ENCODE peak calls at places on chromosome 13, in seven cellular contexts. F is IMR-90, X is H9, D is mesenchymal stem cell, C is neuronal stem cell, O is H1, U is trophoblast cell. W is an unnamed sample.

GRCh38 chr13:94178625-94179244 is 300.7 kb downstream of the DCT start:
- DNase-seq in F (peak), X (no peak), D (peak), C (no peak), O (no peak), U (no peak), W (no peak)

GRCh38 chr13:113001251-113002140 is 32.5 kb downstream of the MCF2L start:
- DNase-seq in F (peak), X (peak), D (peak), C (peak), O (no peak), U (peak), W (peak)

GRCh38 chr13:48210178-48210577 is 22.8 kb upstream of the ITM2B start:
- DNase-seq in F (peak), X (no peak), D (peak), C (no peak), O (no peak), U (peak), W (no peak)

GRCh38 chr13:26749285-26749684 is 11.3 kb downstream of the GPR12 start:
- DNase-seq in F (no peak), X (peak), D (no peak), C (no peak), O (no peak), U (no peak), W (peak)

GRCh38 chr13:103102482-103102881 is 36.3 kb upstream of the SLC10A2 start:
- DNase-seq in F (no peak), X (no peak), D (no peak), C (no peak), O (no peak), U (no peak), W (peak)

GRCh38 chr13:33017410-33017929 is 1.2 kb downstream of the KL start:
- DNase-seq in F (peak), X (peak), D (peak), C (no peak), O (no peak), U (no peak), W (peak)

GRCh38 chr13:71864981-71865857 is 1.8 kb downstream of the DACH1 start:
- DNase-seq in F (no peak), X (peak), D (peak), C (no peak), O (peak), U (no peak), W (peak)

GRCh38 chr13:41159174-41159573 is 26.6 kb upstream of the KBTBD6 start:
- DNase-seq in F (no peak), X (no peak), D (no peak), C (no peak), O (no peak), U (no peak), W (no peak)

GRCh38 chr13:27783111-27783510 is 9.2 kb upstream of the GSX1 start:
- DNase-seq in F (peak), X (peak), D (peak), C (no peak), O (no peak), U (no peak), W (peak)

GRCh38 chr13:67107973-67108372 is 122.2 kb downstream of the PCDH9 start:
- DNase-seq in F (no peak), X (no peak), D (no peak), C (no peak), O (no peak), U (no peak), W (no peak)

GRCh38 chr13:25372275-25373081 is 704 bp downstream of the ATP8A2 start:
- DNase-seq in F (no peak), X (peak), D (no peak), C (peak), O (peak), U (no peak), W (no peak)

GRCh38 chr13:51679616-51680015 is 95.4 kb downstream of the WDFY2 start:
- DNase-seq in F (no peak), X (no peak), D (peak), C (no peak), O (no peak), U (no peak), W (no peak)

GRCh38 chr13:51804295-51805172 is 571 bp upstream of the DHRS12 start:
- DNase-seq in F (no peak), X (no peak), D (no peak), C (no peak), O (no peak), U (no peak), W (no peak)

GRCh38 chr13:112510002-112510780 is 77.8 kb downstream of the TUBGCP3 start:
- DNase-seq in F (peak), X (peak), D (peak), C (peak), O (peak), U (peak), W (peak)

GRCh38 chr13:98544105-98544710 is 32.7 kb downstream of the STK24 start:
- DNase-seq in F (no peak), X (no peak), D (no peak), C (no peak), O (no peak), U (no peak), W (no peak)

GRCh38 chr13:93180376-93180966 is 46.1 kb upstream of the GPC6 start:
- DNase-seq in F (peak), X (no peak), D (peak), C (no peak), O (no peak), U (no peak), W (no peak)

GRCh38 chr13:106573855-106574254 is 5.9 kb upstream of the ARGLU1 start:
- DNase-seq in F (peak), X (no peak), D (no peak), C (no peak), O (no peak), U (no peak), W (no peak)

GRCh38 chr13:35855531-35856019 is 275.6 kb downstream of the DCLK1 start:
- DNase-seq in F (no peak), X (peak), D (no peak), C (peak), O (peak), U (peak), W (peak)

DNA sequence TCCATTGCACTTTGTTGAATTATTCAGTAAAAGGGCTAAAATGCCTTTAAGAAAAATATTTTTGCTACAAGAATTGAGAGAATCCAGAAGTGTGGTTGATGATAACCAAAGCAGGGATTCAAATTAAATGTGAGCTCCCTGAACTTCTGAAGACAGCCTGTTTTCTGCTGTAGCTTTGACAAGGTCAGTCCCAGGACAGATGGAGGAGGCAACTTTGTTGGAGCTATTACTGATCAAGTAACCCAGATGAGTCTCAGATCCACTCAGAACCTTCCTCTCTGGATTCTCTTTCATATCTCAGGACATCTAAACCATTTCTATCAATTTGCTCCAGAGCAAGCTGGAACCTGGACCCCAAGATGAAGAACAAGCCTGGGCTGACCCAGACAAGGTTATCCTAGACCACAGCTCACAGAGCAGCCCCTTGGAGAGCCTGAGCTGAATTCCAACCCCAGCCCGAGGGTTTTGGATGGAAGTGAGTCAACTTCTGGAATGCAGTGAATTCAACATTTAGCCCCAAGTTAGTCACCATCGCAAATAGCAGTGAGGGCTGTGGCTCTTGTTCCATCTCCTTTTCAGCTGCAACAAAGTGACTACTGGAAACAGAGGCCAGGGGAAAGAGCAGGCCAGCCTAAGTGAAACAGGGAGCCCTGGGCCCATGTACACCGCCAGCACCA is 137.8 kb upstream of the TSC22D1 start:
- DNase-seq in F (peak), X (peak), D (peak), C (no peak), O (no peak), U (peak), W (peak)
- H3K27ac ChIP-seq in F (peak), X (no peak), D (peak), C (no peak), O (no peak), U (peak), W (peak)

GRCh38 chr13:73174521-73175010 is 115.8 kb downstream of the KLF5 start:
- DNase-seq in F (no peak), X (no peak), D (no peak), C (no peak), O (no peak), U (peak), W (peak)
- H2AK5ac ChIP-seq in F (no peak), X (no peak), D (no peak), C (no peak), O (no peak), U (no peak), W (no peak)

DNA sequence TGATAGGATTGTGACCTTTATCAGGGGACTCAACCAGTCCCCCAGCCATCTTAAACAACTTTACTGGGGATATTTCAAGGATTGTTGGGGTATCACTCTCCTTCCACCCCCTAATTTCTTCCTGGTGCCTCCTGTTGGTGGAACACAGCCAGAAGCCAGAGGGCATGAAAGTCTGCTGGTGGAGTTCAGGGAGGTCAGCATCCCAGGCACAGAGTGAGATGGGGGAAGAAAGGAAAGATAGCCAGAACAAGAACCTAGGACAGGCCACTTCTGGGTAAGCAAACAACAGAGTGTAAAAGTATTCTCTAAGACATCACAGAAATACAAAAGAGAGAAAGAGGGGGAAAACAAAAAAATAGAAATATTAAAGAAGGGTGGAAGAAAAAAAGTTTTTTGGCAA is 101.8 kb downstream of the SPRY2 start:
- DNase-seq in F (no peak), X (no peak), D (no peak), C (no peak), O (no peak), U (no peak), W (no peak)
- H3K27ac ChIP-seq in F (no peak), X (no peak), D (no peak), C (no peak), O (no peak), U (peak), W (no peak)

GRCh38 chr13:110213461-110214074 is 93.4 kb downstream of the COL4A1 start:
- DNase-seq in F (no peak), X (no peak), D (no peak), C (no peak), O (no peak), U (no peak), W (peak)
- H2AK5ac ChIP-seq in F (peak), X (no peak), D (no peak), C (no peak), O (peak), U (no peak), W (no peak)

DNA sequence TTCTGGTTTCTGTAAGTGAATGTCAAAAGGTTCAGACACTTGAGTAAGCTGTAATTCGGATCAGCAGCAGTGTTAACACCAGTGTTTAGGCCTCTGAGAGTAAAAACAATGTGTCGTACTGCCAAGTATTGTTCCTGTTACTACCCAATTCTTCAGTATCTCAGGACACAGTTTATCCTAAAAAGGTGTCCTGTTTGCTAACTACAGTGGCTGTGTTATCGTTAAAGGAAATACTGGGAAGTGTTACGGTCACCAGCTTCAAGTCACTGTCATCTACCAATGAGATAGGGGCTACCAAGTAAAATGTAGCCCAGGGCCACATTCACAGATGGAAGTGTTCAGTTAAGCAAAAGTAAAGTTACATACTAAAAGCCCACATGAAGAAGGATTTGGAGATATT is 2.3 kb upstream of the UPF3A start:
- DNase-seq in F (no peak), X (no peak), D (no peak), C (no peak), O (no peak), U (no peak), W (peak)
- H3K27ac ChIP-seq in F (no peak), X (no peak), D (peak), C (no peak), O (no peak), U (no peak), W (no peak)

DNA sequence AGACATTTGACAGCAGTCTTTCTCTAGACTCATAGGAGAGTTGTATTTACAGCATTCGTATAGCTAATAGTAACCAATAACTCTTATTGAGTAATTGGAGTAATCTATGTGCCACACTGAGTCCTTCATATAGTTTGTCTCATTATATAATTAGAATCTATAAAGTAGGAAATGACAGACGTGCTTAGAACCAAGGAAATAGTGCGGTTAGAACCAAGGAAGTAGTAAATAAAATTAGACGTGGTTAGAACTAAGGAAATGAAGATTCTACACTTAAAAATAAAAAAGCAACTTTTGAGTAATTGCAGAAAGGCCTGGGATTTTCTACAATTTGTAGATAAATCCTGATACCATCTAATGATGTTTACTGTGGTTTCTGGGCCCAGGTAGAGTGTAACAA is 107.8 kb upstream of the TNFSF11 start:
- DNase-seq in F (no peak), X (no peak), D (no peak), C (no peak), O (no peak), U (no peak), W (no peak)
- H2AK5ac ChIP-seq in F (no peak), X (no peak), D (no peak), C (no peak), O (no peak), U (no peak), W (no peak)

GRCh38 chr13:77752512-77753069 is 55.1 kb downstream of the SLAIN1 start:
- DNase-seq in F (no peak), X (no peak), D (no peak), C (no peak), O (no peak), U (peak), W (no peak)

GRCh38 chr13:77745784-77746183 is 48.3 kb downstream of the SLAIN1 start:
- DNase-seq in F (no peak), X (no peak), D (no peak), C (no peak), O (no peak), U (no peak), W (no peak)

GRCh38 chr13:77751513-77752456 is 54.3 kb downstream of the SLAIN1 start:
- DNase-seq in F (peak), X (peak), D (peak), C (peak), O (no peak), U (peak), W (peak)

GRCh38 chr13:77749481-77749880 is 52.0 kb downstream of the SLAIN1 start:
- DNase-seq in F (no peak), X (no peak), D (no peak), C (peak), O (no peak), U (no peak), W (no peak)
- H3K27ac ChIP-seq in F (no peak), X (no peak), D (no peak), C (no peak), O (no peak), U (no peak), W (no peak)

GRCh38 chr13:20247403-20247802 is 15.3 kb upstream of the GJB6 start:
- DNase-seq in F (no peak), X (no peak), D (no peak), C (no peak), O (no peak), U (no peak), W (no peak)
- H2AK5ac ChIP-seq in F (no peak), X (no peak), D (no peak), C (no peak), O (no peak), U (no peak), W (no peak)

DNA sequence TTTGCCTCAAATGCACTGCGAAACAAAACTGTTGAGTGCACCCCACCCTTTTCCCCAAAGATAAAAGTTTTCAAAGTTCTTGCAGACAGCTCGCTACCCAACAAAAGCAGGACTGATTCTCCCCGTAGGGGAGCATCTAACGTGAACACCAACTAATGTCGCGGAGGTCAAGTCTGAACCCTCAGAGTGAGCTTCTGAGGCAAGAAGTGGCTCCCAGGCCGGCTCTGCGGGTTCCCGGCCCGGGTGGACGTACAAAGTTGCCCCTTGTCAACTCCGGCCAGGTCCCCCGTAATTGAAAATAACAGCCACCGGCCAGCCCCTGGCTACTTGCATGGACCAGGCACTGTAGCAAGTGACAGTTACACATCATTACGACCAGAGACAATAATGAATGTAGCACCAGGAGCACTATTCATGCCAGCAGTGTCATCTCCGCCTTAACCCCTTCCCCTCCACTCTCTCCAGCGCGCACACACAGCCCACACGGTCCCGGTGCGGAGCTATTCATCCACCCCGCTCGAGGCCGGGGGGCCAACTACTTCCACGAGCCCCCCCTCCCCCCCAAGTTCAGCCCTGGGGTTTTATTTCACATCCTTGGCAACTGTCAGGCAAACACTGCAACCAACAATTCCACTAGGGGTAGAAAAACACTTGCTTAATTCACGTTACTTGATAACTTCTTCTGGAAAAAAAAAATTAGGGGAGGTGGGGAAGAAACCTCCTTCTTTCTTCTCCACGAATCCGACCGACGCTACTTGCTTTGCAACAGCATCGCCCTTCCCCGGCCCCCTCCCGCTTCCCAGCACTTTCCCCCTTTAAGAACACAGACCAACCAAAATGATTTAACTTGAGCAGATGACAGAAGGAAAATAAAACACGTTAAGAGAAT is 1.2 kb downstream of the KLF12 start:
- DNase-seq in F (peak), X (peak), D (peak), C (peak), O (peak), U (no peak), W (peak)
- H3K27ac ChIP-seq in F (peak), X (no peak), D (peak), C (no peak), O (no peak), U (no peak), W (no peak)

W was measured in mesendoderm.